ENCODE peak calls at places on chromosome 16, in eight cellular contexts. R, G, F, U, W, S, N and I are unnamed samples.

GRCh38 chr16:77169650-77170236 is 21.2 kb upstream of the MON1B start:
- ATAC-seq in R (peak; percentile 94), G (peak; percentile 58), F (peak; percentile 42), U (peak; percentile 76), W (no peak), S (peak; percentile 92), N (peak; percentile 86), I (peak; percentile 72)

GRCh38 chr16:1037023-1037933 is 35.3 kb upstream of the SSTR5 start:
- ATAC-seq in R (no peak), G (no peak), F (no peak), U (no peak), W (no peak), S (peak; percentile 21), N (no peak), I (peak; percentile 67)

GRCh38 chr16:55471448-55472097 is 7.4 kb upstream of the MMP2 start:
- ATAC-seq in R (no peak), G (peak; percentile 60), F (no peak), U (no peak), W (no peak), S (no peak), N (no peak), I (peak; percentile 40)

GRCh38 chr16:63690961-63691360 is 1430.9 kb downstream of the CDH11 start:
- ATAC-seq in R (no peak), G (no peak), F (no peak), U (no peak), W (no peak), S (no peak), N (no peak), I (no peak)

GRCh38 chr16:23979426-23979825 is 143.6 kb downstream of the PRKCB start:
- ATAC-seq in R (no peak), G (no peak), F (no peak), U (no peak), W (no peak), S (no peak), N (no peak), I (no peak)

GRCh38 chr16:23700509-23700908 is 12.5 kb downstream of the ERN2 start:
- ATAC-seq in R (peak; percentile 91), G (no peak), F (peak; percentile 29), U (no peak), W (no peak), S (peak; percentile 65), N (no peak), I (peak; percentile 20)

GRCh38 chr16:54066451-54067056 is 220.0 kb downstream of the IRX3 start:
- ATAC-seq in R (no peak), G (no peak), F (peak; percentile 30), U (no peak), W (peak; percentile 56), S (peak; percentile 71), N (peak; percentile 34), I (peak; percentile 65)

GRCh38 chr16:2299915-2300192 is 31.9 kb upstream of the RNPS1 start:
- ATAC-seq in R (no peak), G (no peak), F (no peak), U (no peak), W (no peak), S (no peak), N (peak; percentile 1), I (no peak)

GRCh38 chr16:11278681-11279628 is 2.2 kb downstream of the PRM1 start:
- ATAC-seq in R (no peak), G (no peak), F (peak; percentile 46), U (no peak), W (no peak), S (peak; percentile 69), N (no peak), I (no peak)